ENCODE peak calls at places on chromosomes 13 and 19, in six cellular contexts. One of them, this sample, is unnamed.

GRCh38 chr19:13984875-13985741 is 21.0 kb downstream of the RFX1 start:
- DNase-seq in right lobe of liver: no peak
- DNase-seq in astrocyte of the cerebellum: no peak
- DNase-seq in heart right ventricle: no peak
- DNase-seq in astrocyte of the spinal cord: no peak
- DNase-seq in HAP-1: no peak
- DNase-seq in this sample: no peak

GRCh38 chr13:21005193-21005592 is 56.2 kb downstream of the LATS2 start:
- DNase-seq in astrocyte of the cerebellum: no peak
- DNase-seq in astrocyte of the spinal cord: no peak
- DNase-seq in right lobe of liver: no peak
- DNase-seq in HAP-1: no peak
- DNase-seq in heart right ventricle: no peak
- DNase-seq in this sample: no peak

GRCh38 chr13:70668293-70668692 is 560.0 kb upstream of the KLHL1 start:
- DNase-seq in heart right ventricle: no peak
- DNase-seq in astrocyte of the cerebellum: no peak
- DNase-seq in HAP-1: peak; percentile 22
- DNase-seq in astrocyte of the spinal cord: no peak
- DNase-seq in right lobe of liver: no peak
- DNase-seq in this sample: no peak

GRCh38 chr19:6211632-6212402 is 68.0 kb downstream of the MLLT1 start:
- DNase-seq in right lobe of liver: no peak
- DNase-seq in heart right ventricle: no peak
- DNase-seq in HAP-1: no peak
- DNase-seq in astrocyte of the spinal cord: no peak
- DNase-seq in astrocyte of the cerebellum: no peak
- DNase-seq in this sample: no peak

GRCh38 chr19:44303305-44303704 is 1.5 kb downstream of the ZNF235 start:
- DNase-seq in astrocyte of the spinal cord: no peak
- DNase-seq in right lobe of liver: no peak
- DNase-seq in HAP-1: no peak
- DNase-seq in astrocyte of the cerebellum: no peak
- DNase-seq in heart right ventricle: no peak
- DNase-seq in this sample: no peak

GRCh38 chr19:28864577-28865042 is 348.3 kb downstream of the UQCRFS1 start:
- DNase-seq in HAP-1: no peak
- DNase-seq in astrocyte of the cerebellum: no peak
- DNase-seq in right lobe of liver: no peak
- DNase-seq in heart right ventricle: peak; percentile 61
- DNase-seq in astrocyte of the spinal cord: no peak
- DNase-seq in this sample: no peak

GRCh38 chr13:94494021-94494420 is 14.5 kb upstream of the DCT start:
- DNase-seq in heart right ventricle: no peak
- DNase-seq in astrocyte of the cerebellum: no peak
- DNase-seq in HAP-1: no peak
- DNase-seq in right lobe of liver: no peak
- DNase-seq in astrocyte of the spinal cord: no peak
- DNase-seq in this sample: no peak

GRCh38 chr13:30791354-30791921 is 56.1 kb downstream of the ALOX5AP start:
- DNase-seq in heart right ventricle: peak; percentile 69
- DNase-seq in right lobe of liver: no peak
- DNase-seq in astrocyte of the spinal cord: peak; percentile 61
- DNase-seq in HAP-1: no peak
- DNase-seq in astrocyte of the cerebellum: peak; percentile 38
- DNase-seq in this sample: no peak

GRCh38 chr13:56352356-56352755 is 788.4 kb upstream of the PRR20A start:
- DNase-seq in heart right ventricle: no peak
- DNase-seq in astrocyte of the spinal cord: peak; percentile 4
- DNase-seq in right lobe of liver: no peak
- DNase-seq in HAP-1: no peak
- DNase-seq in astrocyte of the cerebellum: no peak
- DNase-seq in this sample: no peak

GRCh38 chr13:23751195-23751594 is 138.0 kb downstream of the MIPEP start:
- DNase-seq in astrocyte of the spinal cord: peak; percentile 43
- DNase-seq in right lobe of liver: no peak
- DNase-seq in astrocyte of the cerebellum: no peak
- DNase-seq in heart right ventricle: no peak
- DNase-seq in HAP-1: no peak
- DNase-seq in this sample: peak; percentile 52

GRCh38 chr13:63741029-63741813 is 2325.6 kb upstream of the PCDH20 start:
- DNase-seq in heart right ventricle: no peak
- DNase-seq in HAP-1: no peak
- DNase-seq in right lobe of liver: no peak
- DNase-seq in astrocyte of the cerebellum: no peak
- DNase-seq in astrocyte of the spinal cord: no peak
- DNase-seq in this sample: no peak

GRCh38 chr19:47357788-47358680 is 8.9 kb downstream of the DHX34 start:
- DNase-seq in astrocyte of the cerebellum: no peak
- DNase-seq in HAP-1: peak; percentile 36
- DNase-seq in heart right ventricle: no peak
- DNase-seq in astrocyte of the spinal cord: no peak
- DNase-seq in right lobe of liver: no peak
- DNase-seq in this sample: no peak

GRCh38 chr19:52336976-52337375 is 933 bp downstream of the ZNF610 start:
- DNase-seq in astrocyte of the spinal cord: no peak
- DNase-seq in astrocyte of the cerebellum: no peak
- DNase-seq in HAP-1: no peak
- DNase-seq in right lobe of liver: no peak
- DNase-seq in heart right ventricle: no peak
- DNase-seq in this sample: no peak

GRCh38 chr13:35964764-35965163 is 166.4 kb downstream of the DCLK1 start:
- DNase-seq in right lobe of liver: no peak
- DNase-seq in heart right ventricle: no peak
- DNase-seq in astrocyte of the cerebellum: no peak
- DNase-seq in HAP-1: no peak
- DNase-seq in astrocyte of the spinal cord: peak; percentile 34
- DNase-seq in this sample: peak; percentile 71

GRCh38 chr13:82011355-82011754 is 1670.4 kb upstream of the SPRY2 start:
- DNase-seq in astrocyte of the spinal cord: no peak
- DNase-seq in astrocyte of the cerebellum: no peak
- DNase-seq in HAP-1: no peak
- DNase-seq in right lobe of liver: no peak
- DNase-seq in heart right ventricle: no peak
- DNase-seq in this sample: no peak

GRCh38 chr13:35499131-35500051 is 22.9 kb upstream of the MAB21L1 start:
- DNase-seq in heart right ventricle: no peak
- DNase-seq in right lobe of liver: no peak
- DNase-seq in HAP-1: peak; percentile 76
- DNase-seq in astrocyte of the cerebellum: no peak
- DNase-seq in astrocyte of the spinal cord: no peak
- DNase-seq in this sample: no peak

GRCh38 chr13:112990783-112991182 is 21.8 kb downstream of the MCF2L start:
- DNase-seq in astrocyte of the cerebellum: no peak
- DNase-seq in astrocyte of the spinal cord: no peak
- DNase-seq in heart right ventricle: no peak
- DNase-seq in HAP-1: no peak
- DNase-seq in right lobe of liver: peak; percentile 15
- DNase-seq in this sample: no peak

GRCh38 chr19:21158523-21159135 is 16.8 kb downstream of the ZNF431 start:
- DNase-seq in heart right ventricle: no peak
- DNase-seq in astrocyte of the spinal cord: peak; percentile 48
- DNase-seq in HAP-1: no peak
- DNase-seq in astrocyte of the cerebellum: peak; percentile 23
- DNase-seq in right lobe of liver: no peak
- DNase-seq in this sample: no peak

GRCh38 chr19:51138549-51138979 is 3.5 kb upstream of the SIGLEC7 start:
- DNase-seq in heart right ventricle: peak; percentile 46
- DNase-seq in right lobe of liver: no peak
- DNase-seq in HAP-1: no peak
- DNase-seq in astrocyte of the spinal cord: no peak
- DNase-seq in astrocyte of the cerebellum: no peak
- DNase-seq in this sample: no peak

GRCh38 chr19:35862528-35862927 is 5.8 kb downstream of the KIRREL2 start:
- DNase-seq in right lobe of liver: no peak
- DNase-seq in astrocyte of the cerebellum: no peak
- DNase-seq in heart right ventricle: no peak
- DNase-seq in HAP-1: no peak
- DNase-seq in astrocyte of the spinal cord: no peak
- DNase-seq in this sample: no peak

GRCh38 chr13:75493156-75493555 is 11.2 kb upstream of the TBC1D4 start:
- DNase-seq in HAP-1: no peak
- DNase-seq in heart right ventricle: no peak
- DNase-seq in right lobe of liver: no peak
- DNase-seq in astrocyte of the spinal cord: no peak
- DNase-seq in astrocyte of the cerebellum: no peak
- DNase-seq in this sample: no peak

GRCh38 chr13:95121516-95121915 is 179.7 kb downstream of the ABCC4 start:
- DNase-seq in HAP-1: no peak
- DNase-seq in astrocyte of the cerebellum: no peak
- DNase-seq in heart right ventricle: no peak
- DNase-seq in right lobe of liver: no peak
- DNase-seq in astrocyte of the spinal cord: no peak
- DNase-seq in this sample: no peak

GRCh38 chr13:49502954-49503353 is 7.2 kb downstream of the PHF11 start:
- DNase-seq in astrocyte of the spinal cord: no peak
- DNase-seq in right lobe of liver: no peak
- DNase-seq in heart right ventricle: no peak
- DNase-seq in HAP-1: no peak
- DNase-seq in astrocyte of the cerebellum: no peak
- DNase-seq in this sample: peak; percentile 64

GRCh38 chr13:78317030-78317429 is 286.3 kb downstream of the POU4F1 start:
- DNase-seq in heart right ventricle: no peak
- DNase-seq in astrocyte of the cerebellum: no peak
- DNase-seq in HAP-1: no peak
- DNase-seq in astrocyte of the spinal cord: no peak
- DNase-seq in right lobe of liver: no peak
- DNase-seq in this sample: no peak

GRCh38 chr13:75796825-75797224 is 160.7 kb downstream of the LMO7 start:
- DNase-seq in HAP-1: no peak
- DNase-seq in heart right ventricle: no peak
- DNase-seq in astrocyte of the cerebellum: no peak
- DNase-seq in right lobe of liver: no peak
- DNase-seq in astrocyte of the spinal cord: no peak
- DNase-seq in this sample: no peak

GRCh38 chr13:90902255-90902654 is 445.2 kb upstream of the MIR17HG start:
- DNase-seq in right lobe of liver: no peak
- DNase-seq in astrocyte of the spinal cord: no peak
- DNase-seq in HAP-1: no peak
- DNase-seq in astrocyte of the cerebellum: no peak
- DNase-seq in heart right ventricle: no peak
- DNase-seq in this sample: no peak

GRCh38 chr13:70630247-70630646 is 522.0 kb upstream of the KLHL1 start:
- DNase-seq in astrocyte of the cerebellum: no peak
- DNase-seq in astrocyte of the spinal cord: no peak
- DNase-seq in heart right ventricle: no peak
- DNase-seq in right lobe of liver: no peak
- DNase-seq in HAP-1: no peak
- DNase-seq in this sample: no peak

GRCh38 chr13:66992183-66992582 is 238.0 kb downstream of the PCDH9 start:
- DNase-seq in astrocyte of the cerebellum: peak; percentile 60
- DNase-seq in astrocyte of the spinal cord: peak; percentile 74
- DNase-seq in right lobe of liver: no peak
- DNase-seq in HAP-1: peak; percentile 33
- DNase-seq in heart right ventricle: no peak
- DNase-seq in this sample: no peak

GRCh38 chr19:45251452-45252354 is 632 bp downstream of the MARK4 start:
- DNase-seq in right lobe of liver: no peak
- DNase-seq in HAP-1: peak; percentile 25
- DNase-seq in astrocyte of the spinal cord: peak; percentile 13
- DNase-seq in astrocyte of the cerebellum: no peak
- DNase-seq in heart right ventricle: peak; percentile 38
- DNase-seq in this sample: no peak

GRCh38 chr13:110830331-110830730 is 84.5 kb downstream of the ANKRD10 start:
- DNase-seq in right lobe of liver: no peak
- DNase-seq in astrocyte of the spinal cord: no peak
- DNase-seq in HAP-1: no peak
- DNase-seq in astrocyte of the cerebellum: no peak
- DNase-seq in heart right ventricle: no peak
- DNase-seq in this sample: no peak
- H3K4me3 ChIP-seq in right lobe of liver: no peak overlapping the region
- H3K4me3 ChIP-seq in astrocyte of the spinal cord: no peak overlapping the region
- H3K4me3 ChIP-seq in HAP-1: no peak overlapping the region
- H3K4me3 ChIP-seq in astrocyte of the cerebellum: no peak overlapping the region
- H3K4me3 ChIP-seq in heart right ventricle: no peak overlapping the region
- H3K4me3 ChIP-seq in this sample: no peak overlapping the region

DNA sequence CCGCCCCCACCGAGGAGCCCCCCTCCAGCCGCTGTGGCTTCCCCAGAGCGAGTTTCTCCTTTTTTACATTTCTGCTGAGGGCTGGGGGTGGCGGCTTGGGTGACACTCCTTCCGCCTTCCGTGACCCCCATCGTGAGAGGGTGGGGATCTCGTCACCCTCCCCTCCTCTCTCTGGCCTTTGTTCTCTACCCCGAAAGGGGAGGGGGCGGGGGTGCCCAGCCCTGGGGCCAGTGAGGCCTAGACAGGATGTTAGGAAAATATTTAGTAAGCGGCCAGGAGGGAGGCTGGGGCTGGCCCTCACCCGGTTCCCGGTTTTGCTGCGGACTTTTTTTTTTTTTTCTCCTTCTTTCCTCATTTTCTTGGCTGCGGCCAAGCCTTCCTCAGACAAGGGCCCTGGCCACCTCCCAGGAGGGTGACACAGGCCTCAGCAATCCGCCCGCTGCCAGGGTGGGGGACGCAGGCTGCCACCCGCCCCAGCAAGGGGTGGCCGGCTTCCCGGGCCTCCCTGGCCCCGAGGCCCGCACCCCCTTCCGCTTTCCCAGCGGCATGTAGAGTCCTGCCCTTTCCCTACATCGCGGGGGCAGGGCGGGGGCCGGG is 3.9 kb downstream of the MIDN start:
- DNase-seq in astrocyte of the spinal cord: peak; percentile 97
- DNase-seq in right lobe of liver: peak; percentile 93
- DNase-seq in HAP-1: no peak
- DNase-seq in astrocyte of the cerebellum: no peak
- DNase-seq in heart right ventricle: peak; percentile 91
- DNase-seq in this sample: peak; percentile 73
- H3K4me3 ChIP-seq in astrocyte of the spinal cord: peak overlapping the region; percentile 65
- H3K4me3 ChIP-seq in right lobe of liver: peak overlapping the region; percentile 74
- H3K4me3 ChIP-seq in HAP-1: peak overlapping the region; percentile 83
- H3K4me3 ChIP-seq in astrocyte of the cerebellum: peak overlapping the region; percentile 77
- H3K4me3 ChIP-seq in heart right ventricle: peak overlapping the region; percentile 58
- H3K4me3 ChIP-seq in this sample: peak overlapping the region; percentile 79

GRCh38 chr13:45918597-45918996 is 67.0 kb upstream of the SIAH3 start:
- DNase-seq in astrocyte of the cerebellum: no peak
- DNase-seq in astrocyte of the spinal cord: no peak
- DNase-seq in heart right ventricle: no peak
- DNase-seq in HAP-1: no peak
- DNase-seq in right lobe of liver: no peak
- DNase-seq in this sample: no peak
- H3K4me3 ChIP-seq in astrocyte of the cerebellum: no peak overlapping the region
- H3K4me3 ChIP-seq in astrocyte of the spinal cord: no peak overlapping the region
- H3K4me3 ChIP-seq in heart right ventricle: no peak overlapping the region
- H3K4me3 ChIP-seq in HAP-1: no peak overlapping the region
- H3K4me3 ChIP-seq in right lobe of liver: no peak overlapping the region
- H3K4me3 ChIP-seq in this sample: no peak overlapping the region

GRCh38 chr19:53870485-53870844 is 2.8 kb downstream of the MYADM start:
- DNase-seq in right lobe of liver: peak; percentile 48
- DNase-seq in heart right ventricle: no peak
- DNase-seq in HAP-1: peak; percentile 29
- DNase-seq in astrocyte of the spinal cord: no peak
- DNase-seq in astrocyte of the cerebellum: no peak
- DNase-seq in this sample: no peak
- H3K4me3 ChIP-seq in right lobe of liver: no peak overlapping the region
- H3K4me3 ChIP-seq in heart right ventricle: no peak overlapping the region
- H3K4me3 ChIP-seq in HAP-1: no peak overlapping the region
- H3K4me3 ChIP-seq in astrocyte of the spinal cord: peak overlapping the region; percentile 26
- H3K4me3 ChIP-seq in astrocyte of the cerebellum: peak overlapping the region; percentile 71
- H3K4me3 ChIP-seq in this sample: peak overlapping the region; percentile 49

GRCh38 chr19:39078436-39079200 is 5.5 kb upstream of the ACP7 start:
- DNase-seq in heart right ventricle: no peak
- DNase-seq in astrocyte of the spinal cord: peak; percentile 97
- DNase-seq in HAP-1: no peak
- DNase-seq in astrocyte of the cerebellum: peak; percentile 97
- DNase-seq in right lobe of liver: no peak
- DNase-seq in this sample: peak; percentile 55
- H3K4me3 ChIP-seq in heart right ventricle: no peak overlapping the region
- H3K4me3 ChIP-seq in astrocyte of the spinal cord: no peak overlapping the region
- H3K4me3 ChIP-seq in HAP-1: no peak overlapping the region
- H3K4me3 ChIP-seq in astrocyte of the cerebellum: no peak overlapping the region
- H3K4me3 ChIP-seq in right lobe of liver: no peak overlapping the region
- H3K4me3 ChIP-seq in this sample: no peak overlapping the region

This sample was measured in retinal pigment epithelial cell.